ENCODE peak calls at places on chromosomes 12 and 14, in nine cellular contexts. One of them, this sample, is unnamed.

GRCh38 chr14:74286736-74287135 is 16.0 kb downstream of the ABCD4 start:
- DNase-seq in progenitor cell of endocrine pancreas: no peak
- DNase-seq in GM13977: no peak
- DNase-seq in hypothalamus: no peak
- DNase-seq in sigmoid colon: no peak
- DNase-seq in RKO: no peak
- DNase-seq in activated CD8-positive, alpha-beta T cell treated with anti-CD3 and anti-CD28 coated beads, Interleukin-2, amount 10 ng/mL, durations not matched to agents 7 days and 5 days: no peak
- DNase-seq in SJSA1: no peak
- DNase-seq in T-helper 2 cell: no peak
- DNase-seq in this sample: no peak

GRCh38 chr14:104107611-104108569 is 22.4 kb downstream of the ASPG start:
- DNase-seq in SJSA1: no peak
- DNase-seq in RKO: peak; percentile 41
- DNase-seq in sigmoid colon: peak; percentile 47
- DNase-seq in activated CD8-positive, alpha-beta T cell treated with anti-CD3 and anti-CD28 coated beads, Interleukin-2, amount 10 ng/mL, durations not matched to agents 7 days and 5 days: no peak
- DNase-seq in hypothalamus: no peak
- DNase-seq in progenitor cell of endocrine pancreas: no peak
- DNase-seq in GM13977: no peak
- DNase-seq in T-helper 2 cell: no peak
- DNase-seq in this sample: no peak

GRCh38 chr14:99575043-99576023 is 28.7 kb downstream of the CCDC85C start:
- DNase-seq in GM13977: no peak
- DNase-seq in sigmoid colon: no peak
- DNase-seq in T-helper 2 cell: no peak
- DNase-seq in RKO: no peak
- DNase-seq in SJSA1: peak; percentile 80
- DNase-seq in activated CD8-positive, alpha-beta T cell treated with anti-CD3 and anti-CD28 coated beads, Interleukin-2, amount 10 ng/mL, durations not matched to agents 7 days and 5 days: no peak
- DNase-seq in progenitor cell of endocrine pancreas: no peak
- DNase-seq in hypothalamus: no peak
- DNase-seq in this sample: no peak

GRCh38 chr14:82872494-82872893 is 1338.8 kb upstream of the SEL1L start:
- DNase-seq in RKO: no peak
- DNase-seq in progenitor cell of endocrine pancreas: no peak
- DNase-seq in SJSA1: no peak
- DNase-seq in sigmoid colon: no peak
- DNase-seq in GM13977: no peak
- DNase-seq in hypothalamus: no peak
- DNase-seq in activated CD8-positive, alpha-beta T cell treated with anti-CD3 and anti-CD28 coated beads, Interleukin-2, amount 10 ng/mL, durations not matched to agents 7 days and 5 days: no peak
- DNase-seq in T-helper 2 cell: peak; percentile 1
- DNase-seq in this sample: peak; percentile 30

GRCh38 chr12:88643685-88644084 is 63.4 kb upstream of the KITLG start:
- DNase-seq in activated CD8-positive, alpha-beta T cell treated with anti-CD3 and anti-CD28 coated beads, Interleukin-2, amount 10 ng/mL, durations not matched to agents 7 days and 5 days: no peak
- DNase-seq in SJSA1: no peak
- DNase-seq in GM13977: no peak
- DNase-seq in T-helper 2 cell: no peak
- DNase-seq in progenitor cell of endocrine pancreas: no peak
- DNase-seq in hypothalamus: no peak
- DNase-seq in RKO: no peak
- DNase-seq in sigmoid colon: no peak
- DNase-seq in this sample: no peak

GRCh38 chr12:71731439-71732356 is 23.0 kb upstream of the RAB21 start:
- DNase-seq in SJSA1: peak; percentile 67
- DNase-seq in T-helper 2 cell: peak; percentile 8
- DNase-seq in GM13977: no peak
- DNase-seq in sigmoid colon: no peak
- DNase-seq in activated CD8-positive, alpha-beta T cell treated with anti-CD3 and anti-CD28 coated beads, Interleukin-2, amount 10 ng/mL, durations not matched to agents 7 days and 5 days: no peak
- DNase-seq in RKO: peak; percentile 30
- DNase-seq in hypothalamus: no peak
- DNase-seq in progenitor cell of endocrine pancreas: no peak
- DNase-seq in this sample: peak; percentile 37

GRCh38 chr14:101103321-101103901 is 199.9 kb upstream of the RTL1 start:
- DNase-seq in hypothalamus: no peak
- DNase-seq in GM13977: no peak
- DNase-seq in sigmoid colon: peak; percentile 40
- DNase-seq in activated CD8-positive, alpha-beta T cell treated with anti-CD3 and anti-CD28 coated beads, Interleukin-2, amount 10 ng/mL, durations not matched to agents 7 days and 5 days: peak; percentile 14
- DNase-seq in T-helper 2 cell: no peak
- DNase-seq in SJSA1: no peak
- DNase-seq in progenitor cell of endocrine pancreas: no peak
- DNase-seq in RKO: no peak
- DNase-seq in this sample: no peak

GRCh38 chr12:124747426-124748161 is 116.1 kb downstream of the SCARB1 start:
- DNase-seq in activated CD8-positive, alpha-beta T cell treated with anti-CD3 and anti-CD28 coated beads, Interleukin-2, amount 10 ng/mL, durations not matched to agents 7 days and 5 days: no peak
- DNase-seq in RKO: peak; percentile 72
- DNase-seq in T-helper 2 cell: no peak
- DNase-seq in hypothalamus: no peak
- DNase-seq in sigmoid colon: no peak
- DNase-seq in progenitor cell of endocrine pancreas: no peak
- DNase-seq in SJSA1: peak; percentile 83
- DNase-seq in GM13977: peak; percentile 64
- DNase-seq in this sample: no peak

GRCh38 chr12:123131879-123132402 is 18.9 kb downstream of the PITPNM2 start:
- DNase-seq in hypothalamus: no peak
- DNase-seq in RKO: no peak
- DNase-seq in activated CD8-positive, alpha-beta T cell treated with anti-CD3 and anti-CD28 coated beads, Interleukin-2, amount 10 ng/mL, durations not matched to agents 7 days and 5 days: peak; percentile 58
- DNase-seq in progenitor cell of endocrine pancreas: no peak
- DNase-seq in T-helper 2 cell: peak; percentile 57
- DNase-seq in SJSA1: no peak
- DNase-seq in sigmoid colon: no peak
- DNase-seq in GM13977: no peak
- DNase-seq in this sample: peak; percentile 98

GRCh38 chr12:67676624-67677023 is 28.1 kb downstream of the DYRK2 start:
- DNase-seq in T-helper 2 cell: no peak
- DNase-seq in SJSA1: no peak
- DNase-seq in sigmoid colon: no peak
- DNase-seq in hypothalamus: no peak
- DNase-seq in RKO: no peak
- DNase-seq in progenitor cell of endocrine pancreas: no peak
- DNase-seq in activated CD8-positive, alpha-beta T cell treated with anti-CD3 and anti-CD28 coated beads, Interleukin-2, amount 10 ng/mL, durations not matched to agents 7 days and 5 days: no peak
- DNase-seq in GM13977: no peak
- DNase-seq in this sample: no peak

GRCh38 chr12:52836042-52836466 is 1.9 kb upstream of the KRT79 start:
- DNase-seq in progenitor cell of endocrine pancreas: no peak
- DNase-seq in T-helper 2 cell: peak; percentile 26
- DNase-seq in GM13977: no peak
- DNase-seq in hypothalamus: no peak
- DNase-seq in activated CD8-positive, alpha-beta T cell treated with anti-CD3 and anti-CD28 coated beads, Interleukin-2, amount 10 ng/mL, durations not matched to agents 7 days and 5 days: peak; percentile 73
- DNase-seq in RKO: peak; percentile 39
- DNase-seq in SJSA1: peak; percentile 100
- DNase-seq in sigmoid colon: no peak
- DNase-seq in this sample: no peak

GRCh38 chr12:14260011-14260993 is 105.2 kb upstream of the ATF7IP start:
- DNase-seq in hypothalamus: peak; percentile 59
- DNase-seq in sigmoid colon: peak; percentile 96
- DNase-seq in progenitor cell of endocrine pancreas: peak; percentile 66
- DNase-seq in T-helper 2 cell: no peak
- DNase-seq in GM13977: no peak
- DNase-seq in activated CD8-positive, alpha-beta T cell treated with anti-CD3 and anti-CD28 coated beads, Interleukin-2, amount 10 ng/mL, durations not matched to agents 7 days and 5 days: no peak
- DNase-seq in SJSA1: peak; percentile 48
- DNase-seq in RKO: no peak
- DNase-seq in this sample: no peak

GRCh38 chr12:75099215-75099614 is 110.4 kb downstream of the KCNC2 start:
- DNase-seq in T-helper 2 cell: no peak
- DNase-seq in progenitor cell of endocrine pancreas: no peak
- DNase-seq in sigmoid colon: no peak
- DNase-seq in RKO: no peak
- DNase-seq in activated CD8-positive, alpha-beta T cell treated with anti-CD3 and anti-CD28 coated beads, Interleukin-2, amount 10 ng/mL, durations not matched to agents 7 days and 5 days: no peak
- DNase-seq in GM13977: no peak
- DNase-seq in SJSA1: no peak
- DNase-seq in hypothalamus: no peak
- DNase-seq in this sample: no peak

GRCh38 chr12:120167529-120168095 is 26.9 kb downstream of the GCN1 start:
- DNase-seq in T-helper 2 cell: no peak
- DNase-seq in activated CD8-positive, alpha-beta T cell treated with anti-CD3 and anti-CD28 coated beads, Interleukin-2, amount 10 ng/mL, durations not matched to agents 7 days and 5 days: no peak
- DNase-seq in hypothalamus: no peak
- DNase-seq in SJSA1: no peak
- DNase-seq in progenitor cell of endocrine pancreas: no peak
- DNase-seq in GM13977: no peak
- DNase-seq in sigmoid colon: no peak
- DNase-seq in RKO: no peak
- DNase-seq in this sample: no peak

GRCh38 chr12:97568336-97569180 is 106.0 kb downstream of the RMST start:
- DNase-seq in hypothalamus: no peak
- DNase-seq in GM13977: no peak
- DNase-seq in SJSA1: no peak
- DNase-seq in RKO: no peak
- DNase-seq in activated CD8-positive, alpha-beta T cell treated with anti-CD3 and anti-CD28 coated beads, Interleukin-2, amount 10 ng/mL, durations not matched to agents 7 days and 5 days: no peak
- DNase-seq in T-helper 2 cell: no peak
- DNase-seq in progenitor cell of endocrine pancreas: no peak
- DNase-seq in sigmoid colon: no peak
- DNase-seq in this sample: no peak

GRCh38 chr14:50932159-50932558 is 12.1 kb downstream of the PYGL start:
- DNase-seq in SJSA1: no peak
- DNase-seq in GM13977: no peak
- DNase-seq in sigmoid colon: no peak
- DNase-seq in hypothalamus: no peak
- DNase-seq in RKO: no peak
- DNase-seq in activated CD8-positive, alpha-beta T cell treated with anti-CD3 and anti-CD28 coated beads, Interleukin-2, amount 10 ng/mL, durations not matched to agents 7 days and 5 days: no peak
- DNase-seq in T-helper 2 cell: no peak
- DNase-seq in progenitor cell of endocrine pancreas: no peak
- DNase-seq in this sample: no peak

GRCh38 chr12:32486158-32486557 is 86.8 kb downstream of the FGD4 start:
- DNase-seq in SJSA1: no peak
- DNase-seq in GM13977: no peak
- DNase-seq in sigmoid colon: no peak
- DNase-seq in T-helper 2 cell: no peak
- DNase-seq in hypothalamus: no peak
- DNase-seq in activated CD8-positive, alpha-beta T cell treated with anti-CD3 and anti-CD28 coated beads, Interleukin-2, amount 10 ng/mL, durations not matched to agents 7 days and 5 days: no peak
- DNase-seq in progenitor cell of endocrine pancreas: no peak
- DNase-seq in RKO: no peak
- DNase-seq in this sample: no peak